ENCODE peak calls at places on chromosomes 12 and 14, in seven cellular contexts. W is left ventricle myocardium inferior, B is AG04450, J is GM23248, F is upper lobe of right lung, T is left lung, E is PC-9. N is an unnamed sample.
A peak's percentile ranks its signal among the peaks of the same experiment; 100 is the strongest.

GRCh38 chr12:6229823-6230222 is 29.6 kb downstream of the CD9 start:
- DNase-seq in T (peak; percentile 76), B (peak; percentile 90), J (peak; percentile 96), E (peak; percentile 66), F (no peak), W (peak; percentile 54), N (no peak)

GRCh38 chr12:58171914-58172313 is 230.5 kb downstream of the ATP23 start:
- DNase-seq in W (no peak), T (no peak), B (no peak), J (peak; percentile 15), E (no peak), F (no peak), N (no peak)

GRCh38 chr14:36509056-36509917 is 10.7 kb downstream of the NKX2-1 start:
- DNase-seq in J (no peak), F (no peak), T (no peak), E (no peak), B (no peak), W (no peak), N (no peak)

GRCh38 chr14:105453847-105454246 is 20.8 kb upstream of the CRIP2 start:
- DNase-seq in B (no peak), E (no peak), J (no peak), W (no peak), F (no peak), T (no peak), N (no peak)

GRCh38 chr14:69501362-69501964 is 16.9 kb downstream of the PLEKHD1 start:
- DNase-seq in F (peak; percentile 67), B (no peak), E (no peak), W (peak; percentile 72), J (no peak), T (no peak), N (no peak)

GRCh38 chr12:101773560-101774206 is 34.4 kb upstream of the SYCP3 start:
- DNase-seq in B (peak; percentile 34), E (peak; percentile 42), F (no peak), W (peak; percentile 22), J (peak; percentile 72), T (peak; percentile 59), N (peak; percentile 34)

GRCh38 chr12:57006809-57007475 is 596 bp upstream of the ZBTB39 start:
- DNase-seq in T (no peak), B (no peak), J (no peak), W (no peak), F (no peak), E (no peak), N (no peak)

GRCh38 chr12:123891011-123891410 is 81.6 kb downstream of the CCDC92 start:
- DNase-seq in F (no peak), E (no peak), J (no peak), B (no peak), T (no peak), W (no peak), N (no peak)

GRCh38 chr12:86137936-86138335 is 118.3 kb downstream of the MGAT4C start:
- DNase-seq in B (no peak), T (no peak), E (no peak), W (no peak), J (peak; percentile 11), F (no peak), N (no peak)

GRCh38 chr14:77186911-77187648 is 5.5 kb downstream of the TMEM63C start:
- DNase-seq in J (peak; percentile 54), F (no peak), W (no peak), T (peak; percentile 36), B (no peak), E (peak; percentile 72), N (no peak)

GRCh38 chr14:63854330-63854729 is 1.5 kb downstream of the SYNE2 start:
- DNase-seq in F (no peak), T (no peak), E (no peak), W (no peak), J (no peak), B (no peak), N (no peak)

GRCh38 chr12:118237908-118238307 is 102.0 kb downstream of the PEBP1 start:
- DNase-seq in E (peak; percentile 95), W (no peak), T (no peak), J (peak; percentile 72), F (no peak), B (no peak), N (no peak)

GRCh38 chr12:7009512-7009911 is 8.8 kb downstream of the LPCAT3 start:
- DNase-seq in J (no peak), T (no peak), B (no peak), E (no peak), F (no peak), W (no peak), N (no peak)

GRCh38 chr12:124338448-124338847 is 43.6 kb downstream of the RFLNA start:
- DNase-seq in F (no peak), E (no peak), J (peak; percentile 50), T (no peak), B (no peak), W (no peak), N (no peak)

GRCh38 chr12:122738561-122738960 is 7.9 kb upstream of the HCAR1 start:
- DNase-seq in J (no peak), T (no peak), F (no peak), E (no peak), W (no peak), B (no peak), N (no peak)

GRCh38 chr14:44795725-44796124 is 166.0 kb downstream of the KLHL28 start:
- DNase-seq in E (no peak), F (no peak), T (no peak), W (no peak), J (no peak), B (no peak), N (no peak)

GRCh38 chr12:120260607-120261006 is 4.9 kb downstream of the PXN start:
- DNase-seq in F (no peak), W (no peak), E (no peak), T (no peak), J (no peak), B (no peak), N (no peak)

GRCh38 chr12:64813733-64814132 is 10.7 kb upstream of the TBC1D30 start:
- DNase-seq in F (no peak), T (no peak), W (no peak), E (no peak), J (no peak), B (no peak), N (no peak)

GRCh38 chr14:105205718-105206208 is 24.7 kb upstream of the NUDT14 start:
- DNase-seq in W (no peak), F (peak; percentile 77), B (no peak), J (peak; percentile 35), T (no peak), E (no peak), N (no peak)

GRCh38 chr12:37720846-37721245 is 595.7 kb upstream of the ALG10B start:
- DNase-seq in W (no peak), F (no peak), J (no peak), E (no peak), B (no peak), T (no peak), N (no peak)
- H3K9me3 ChIP-seq in W (peaks cover 41% of the 10 kb centered on the region), F (peaks cover 5% of the 10 kb centered on the region), J (no peaks in the 10 kb centered on the region), E (no peaks in the 10 kb centered on the region), B (no peaks in the 10 kb centered on the region), T (peaks cover 73% of the 10 kb centered on the region), N (peaks cover 4% of the 10 kb centered on the region)

GRCh38 chr12:34371050-34371449 is 348.8 kb downstream of the ALG10 start:
- DNase-seq in J (no peak), T (no peak), E (no peak), B (no peak), W (no peak), F (no peak), N (no peak)
- H3K9me3 ChIP-seq in J (no peaks in the 10 kb centered on the region), T (peaks cover 100% of the 10 kb centered on the region), E (no peaks in the 10 kb centered on the region), B (peaks cover 100% of the 10 kb centered on the region), W (peaks cover 99% of the 10 kb centered on the region), F (peaks cover 5% of the 10 kb centered on the region), N (no peaks in the 10 kb centered on the region)

GRCh38 chr14:51473808-51474207 is 177.9 kb upstream of the FRMD6 start:
- DNase-seq in E (no peak), J (peak; percentile 79), F (no peak), B (no peak), W (no peak), T (no peak), N (no peak)
- H3K9me3 ChIP-seq in E (no peaks in the 10 kb centered on the region), J (no peaks in the 10 kb centered on the region), F (no peaks in the 10 kb centered on the region), B (no peaks in the 10 kb centered on the region), W (no peaks in the 10 kb centered on the region), T (no peaks in the 10 kb centered on the region), N (no peaks in the 10 kb centered on the region)

GRCh38 chr12:132945806-132946506 is 10.2 kb downstream of the ZNF605 start:
- DNase-seq in W (no peak), T (no peak), E (no peak), J (no peak), F (no peak), B (no peak), N (no peak)
- H3K9me3 ChIP-seq in W (peaks cover 99% of the 10 kb centered on the region), T (peaks cover 98% of the 10 kb centered on the region), E (peaks cover 35% of the 10 kb centered on the region), J (peaks cover 2% of the 10 kb centered on the region), F (peaks cover 69% of the 10 kb centered on the region), B (peaks cover 91% of the 10 kb centered on the region), N (peaks cover 8% of the 10 kb centered on the region)

DNA sequence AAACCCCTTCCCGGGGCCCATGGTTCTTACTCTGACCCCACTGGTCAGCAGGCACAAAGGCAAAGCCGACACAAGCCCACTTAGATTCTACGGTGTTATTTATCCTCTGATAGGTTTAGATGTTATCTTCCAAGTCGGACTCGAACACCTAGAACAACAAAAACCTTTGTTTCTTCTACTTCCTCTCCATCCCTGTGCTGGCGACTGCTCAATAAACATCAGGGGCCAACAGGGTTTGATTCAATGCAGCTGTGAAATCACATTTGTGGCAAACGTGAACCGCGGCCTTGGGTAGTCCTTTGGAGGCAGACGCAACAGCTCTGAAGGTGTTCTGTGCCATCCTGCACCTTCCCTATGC is 87.1 kb downstream of the CHGA start:
- DNase-seq in T (no peak), B (no peak), E (no peak), J (no peak), F (no peak), W (no peak), N (no peak)
- H3K9me3 ChIP-seq in T (no peaks in the 10 kb centered on the region), B (no peaks in the 10 kb centered on the region), E (no peaks in the 10 kb centered on the region), J (no peaks in the 10 kb centered on the region), F (no peaks in the 10 kb centered on the region), W (no peaks in the 10 kb centered on the region), N (no peaks in the 10 kb centered on the region)

GRCh38 chr12:82375201-82375600 is 16.9 kb downstream of the METTL25 start:
- DNase-seq in T (no peak), J (no peak), B (no peak), E (no peak), W (no peak), F (no peak), N (no peak)
- H3K9me3 ChIP-seq in T (peaks cover 19% of the 10 kb centered on the region), J (no peaks in the 10 kb centered on the region), B (no peaks in the 10 kb centered on the region), E (no peaks in the 10 kb centered on the region), W (peaks cover 24% of the 10 kb centered on the region), F (no peaks in the 10 kb centered on the region), N (no peaks in the 10 kb centered on the region)

N was measured in T-helper 17 cell.